ENCODE peak calls at places on chromosome 18, in five cellular contexts. Z is effector memory CD4-positive, alpha-beta T cell; E is NCI-H1436 treated with DMSO at 0.1 percent for 48 hours; I is stimulated activated CD8-positive, alpha-beta memory T cell treated with anti-CD3 and anti-CD28 coated beads, Interleukin-2, amount 100 ng/mL, for 1 hour; X is fibroblast of the conjunctiva. Q is an unnamed sample.
A peak's percentile ranks its signal among the peaks of the same experiment; 100 is the strongest.

GRCh38 chr18:9984025-9984424 is 70.2 kb downstream of the VAPA start:
- DNase-seq in Z (no peak), E (no peak), I (no peak), X (no peak), Q (no peak)

GRCh38 chr18:44130365-44130942 is 550.2 kb upstream of the SETBP1 start:
- DNase-seq in Z (no peak), E (no peak), I (no peak), X (peak; percentile 50), Q (no peak)

GRCh38 chr18:50982802-50983179 is 15.0 kb downstream of the ELAC1 start:
- DNase-seq in Z (no peak), E (no peak), I (no peak), X (no peak), Q (no peak)

GRCh38 chr18:43665239-43665788 is 388.0 kb upstream of the SYT4 start:
- DNase-seq in Z (no peak), E (no peak), I (no peak), X (peak; percentile 86), Q (no peak)

GRCh38 chr18:23133860-23134779 is 1.2 kb upstream of the CABLES1 start:
- DNase-seq in Z (no peak), E (peak; percentile 87), I (no peak), X (no peak), Q (no peak)

GRCh38 chr18:669077-669476 is 11.6 kb downstream of the TYMS start:
- DNase-seq in Z (no peak), E (no peak), I (no peak), X (no peak), Q (no peak)

GRCh38 chr18:12041561-12041960 is 52.1 kb upstream of the ANKRD62 start:
- DNase-seq in Z (no peak), E (no peak), I (no peak), X (peak; percentile 43), Q (no peak)

GRCh38 chr18:40404284-40404683 is 1550.8 kb upstream of the PIK3C3 start:
- DNase-seq in Z (no peak), E (no peak), I (no peak), X (no peak), Q (no peak)

GRCh38 chr18:3624818-3625716 is 175.1 kb downstream of the TGIF1 start:
- DNase-seq in Z (peak; percentile 39), E (no peak), I (peak; percentile 16), X (peak; percentile 83), Q (peak; percentile 72)

GRCh38 chr18:78408623-78409022 is 571.0 kb upstream of the SALL3 start:
- DNase-seq in Z (no peak), E (no peak), I (no peak), X (no peak), Q (no peak)

GRCh38 chr18:35345460-35345921 is 1.3 kb upstream of the ZNF24 start:
- DNase-seq in Z (no peak), E (no peak), I (no peak), X (no peak), Q (no peak)

GRCh38 chr18:69230204-69230603 is 170.5 kb upstream of the DOK6 start:
- DNase-seq in Z (no peak), E (no peak), I (no peak), X (no peak), Q (no peak)

GRCh38 chr18:58980991-58981390 is 116.3 kb downstream of the ZNF532 start:
- DNase-seq in Z (no peak), E (no peak), I (no peak), X (no peak), Q (no peak)

GRCh38 chr18:22277758-22278157 is 108.4 kb downstream of the GATA6 start:
- DNase-seq in Z (no peak), E (no peak), I (no peak), X (no peak), Q (no peak)

GRCh38 chr18:43534511-43534910 is 257.2 kb upstream of the SYT4 start:
- DNase-seq in Z (no peak), E (no peak), I (no peak), X (peak; percentile 6), Q (no peak)

GRCh38 chr18:9803698-9804516 is 81.9 kb upstream of the TXNDC2 start:
- DNase-seq in Z (no peak), E (no peak), I (no peak), X (no peak), Q (peak; percentile 85)

GRCh38 chr18:22556271-22556990 is 138.7 kb upstream of the CTAGE1 start:
- DNase-seq in Z (no peak), E (no peak), I (no peak), X (no peak), Q (peak; percentile 78)

GRCh38 chr18:44896817-44897216 is 216.1 kb downstream of the SETBP1 start:
- DNase-seq in Z (no peak), E (peak; percentile 7), I (no peak), X (no peak), Q (no peak)

GRCh38 chr18:27378396-27379094 is 193.4 kb upstream of the CHST9 start:
- DNase-seq in Z (no peak), E (no peak), I (no peak), X (no peak), Q (no peak)